ENCODE peak calls at places on chromosome 7, in ten cellular contexts. M is uterus, N is brain microvascular endothelial cell, S is HCT116, T is GM06990, I is SJSA1, L is retinal pigment epithelial cell, V is left ventricle myocardium inferior, R is Karpas-422, K is AG09309. P is an unnamed sample.

GRCh38 chr7:158694650-158695049 is 10.0 kb downstream of the NCAPG2 start:
- DNase-seq in M (no peak), N (no peak), S (no peak), T (no peak), I (no peak), L (no peak), V (no peak), R (no peak), K (no peak), P (no peak)

GRCh38 chr7:104627516-104627915 is 299.1 kb downstream of the LHFPL3 start:
- DNase-seq in M (no peak), N (peak), S (no peak), T (no peak), I (no peak), L (no peak), V (no peak), R (peak), K (no peak), P (no peak)

GRCh38 chr7:23476286-23477169 is 6.2 kb upstream of the IGF2BP3 start:
- DNase-seq in M (no peak), N (no peak), S (no peak), T (no peak), I (no peak), L (no peak), V (no peak), R (no peak), K (no peak), P (no peak)

GRCh38 chr7:80088705-80089104 is 45.9 kb upstream of the GNAI1 start:
- DNase-seq in M (no peak), N (no peak), S (no peak), T (no peak), I (no peak), L (peak), V (no peak), R (no peak), K (no peak), P (no peak)

GRCh38 chr7:80264769-80265168 is 130.1 kb downstream of the GNAI1 start:
- DNase-seq in M (no peak), N (no peak), S (no peak), T (no peak), I (no peak), L (no peak), V (no peak), R (no peak), K (no peak), P (no peak)

GRCh38 chr7:88215295-88215694 is 4.5 kb downstream of the SRI start:
- DNase-seq in M (no peak), N (no peak), S (no peak), T (no peak), I (no peak), L (no peak), V (no peak), R (no peak), K (no peak), P (no peak)

GRCh38 chr7:23277359-23277989 is 21.7 kb upstream of the MALSU1 start:
- DNase-seq in M (no peak), N (peak), S (peak), T (peak), I (no peak), L (peak), V (no peak), R (peak), K (no peak), P (no peak)

GRCh38 chr7:96287168-96287567 is 34.7 kb downstream of the SLC25A13 start:
- DNase-seq in M (no peak), N (no peak), S (no peak), T (no peak), I (no peak), L (no peak), V (no peak), R (peak), K (no peak), P (no peak)

GRCh38 chr7:88217675-88218427 is 2.0 kb downstream of the SRI start:
- DNase-seq in M (no peak), N (no peak), S (no peak), T (peak), I (no peak), L (no peak), V (no peak), R (peak), K (no peak), P (no peak)

GRCh38 chr7:40303996-40304395 is 169.2 kb downstream of the SUGCT start:
- DNase-seq in M (no peak), N (no peak), S (no peak), T (no peak), I (no peak), L (no peak), V (no peak), R (no peak), K (no peak), P (no peak)

GRCh38 chr7:92489634-92490033 is 11.9 kb upstream of the ERVW-1 start:
- DNase-seq in M (no peak), N (peak), S (no peak), T (no peak), I (no peak), L (no peak), V (no peak), R (no peak), K (no peak), P (no peak)

DNA sequence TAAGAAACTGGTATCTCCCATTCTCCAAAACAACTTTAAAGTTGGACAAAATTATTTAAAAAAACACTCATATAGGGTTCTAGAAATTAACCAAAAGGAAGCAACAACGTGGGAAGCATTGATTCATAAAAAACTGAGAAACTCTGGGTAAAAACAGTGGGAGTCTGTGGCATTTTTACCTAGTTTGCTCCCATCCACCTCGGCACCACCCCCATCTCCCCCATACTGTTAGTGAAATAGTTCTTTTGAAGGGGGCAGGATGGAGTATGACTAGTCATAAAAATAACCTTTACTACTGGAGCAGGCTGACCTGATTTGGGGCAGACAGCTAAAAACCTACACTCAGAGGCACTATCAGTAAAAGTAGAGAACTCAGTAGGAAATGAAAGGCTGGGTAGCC is 123.2 kb downstream of the AVL9 start:
- DNase-seq in M (no peak), N (no peak), S (no peak), T (no peak), I (no peak), L (no peak), V (no peak), R (no peak), K (no peak), P (no peak)
- H3K4me3 ChIP-seq in M (no peak), N (no peak), S (no peak), T (no peak), I (no peak), L (no peak), V (no peak), R (no peak), K (no peak), P (no peak)

GRCh38 chr7:141074997-141075396 is 1.1 kb downstream of the TMEM178B start:
- DNase-seq in M (no peak), N (no peak), S (no peak), T (no peak), I (no peak), L (no peak), V (no peak), R (no peak), K (no peak), P (no peak)
- H3K4me3 ChIP-seq in M (no peak), N (no peak), S (no peak), T (no peak), I (no peak), L (peak), V (peak), R (no peak), K (no peak), P (no peak)

DNA sequence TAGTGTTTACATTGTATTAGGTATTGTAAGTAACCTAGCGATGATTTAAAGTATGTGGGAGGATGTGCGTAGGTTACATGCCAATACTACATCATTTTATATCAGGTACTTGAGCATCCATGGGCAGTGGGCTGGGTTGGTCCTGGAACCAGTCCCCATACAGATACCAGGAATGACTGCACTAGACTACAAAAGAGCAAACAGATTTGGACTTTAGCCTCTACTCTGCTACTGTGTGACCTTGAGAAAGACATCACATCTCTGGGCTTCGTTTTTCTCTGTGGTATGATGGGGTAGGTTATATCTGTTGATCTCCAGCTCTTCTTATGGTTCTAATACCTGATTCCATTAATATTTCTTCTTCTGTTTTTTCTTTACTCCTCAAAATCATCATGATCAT is 412.5 kb upstream of the LRGUK start:
- DNase-seq in M (no peak), N (no peak), S (no peak), T (no peak), I (no peak), L (no peak), V (no peak), R (no peak), K (no peak), P (no peak)
- H3K4me3 ChIP-seq in M (no peak), N (no peak), S (no peak), T (no peak), I (no peak), L (no peak), V (no peak), R (no peak), K (no peak), P (no peak)

GRCh38 chr7:65731129-65731528 is 141.7 kb upstream of the VKORC1L1 start:
- DNase-seq in M (no peak), N (no peak), S (no peak), T (no peak), I (no peak), L (no peak), V (no peak), R (no peak), K (no peak), P (no peak)

GRCh38 chr7:65731562-65732035 is 141.3 kb upstream of the VKORC1L1 start:
- DNase-seq in M (no peak), N (peak), S (no peak), T (no peak), I (no peak), L (no peak), V (peak), R (no peak), K (no peak), P (no peak)
- H3K4me3 ChIP-seq in M (no peak), N (peak), S (no peak), T (no peak), I (no peak), L (peak), V (peak), R (no peak), K (no peak), P (peak)

DNA sequence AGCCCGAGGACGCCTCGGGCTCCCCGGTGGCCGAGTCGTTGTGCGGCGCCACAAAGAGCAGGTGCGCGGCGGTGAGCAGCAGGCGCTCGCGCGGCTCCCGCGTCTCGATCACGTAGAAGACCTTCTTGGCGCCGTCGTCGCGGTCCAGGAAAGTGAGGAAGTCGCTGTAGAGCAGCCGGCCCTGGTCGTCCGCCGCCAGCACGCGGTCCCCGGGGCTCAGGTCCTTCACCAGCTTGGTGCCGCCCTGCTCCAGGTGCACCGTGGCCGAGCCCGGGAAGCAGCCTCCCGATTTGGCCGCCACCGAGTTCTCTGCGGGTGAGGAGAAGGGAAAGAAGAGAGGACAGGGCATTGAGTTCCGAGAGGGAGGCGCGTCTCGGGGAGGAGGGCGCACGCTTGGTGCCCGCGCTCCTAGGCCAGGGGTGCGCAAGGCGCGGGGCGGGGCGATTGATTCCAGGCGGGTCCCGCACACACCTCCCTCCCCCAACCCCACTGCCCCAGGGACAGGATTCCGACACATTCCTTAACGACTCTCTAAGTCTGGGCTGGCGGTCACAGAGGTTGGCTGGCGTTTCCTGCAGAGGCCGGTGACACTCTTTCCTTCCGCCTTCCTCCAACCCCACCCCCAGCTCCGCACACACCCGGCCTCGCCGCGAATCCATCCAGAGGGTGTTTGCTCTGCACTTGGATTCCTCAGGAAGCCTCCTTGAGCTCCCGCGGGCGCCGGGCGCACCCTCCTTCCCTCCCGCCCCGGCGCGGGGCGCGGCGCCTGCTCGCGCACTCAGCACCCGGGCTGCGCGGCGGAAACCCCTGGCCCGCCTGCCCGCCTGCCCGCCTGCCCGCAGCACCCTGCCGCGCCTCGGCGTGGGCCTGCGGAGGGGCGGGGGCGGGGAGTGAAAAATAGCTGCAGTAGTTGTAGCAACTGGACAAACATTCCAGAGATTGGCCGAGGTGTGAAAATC is 8.6 kb downstream of the SHH start:
- DNase-seq in M (no peak), N (no peak), S (no peak), T (no peak), I (no peak), L (no peak), V (no peak), R (no peak), K (no peak), P (no peak)
- H3K4me3 ChIP-seq in M (no peak), N (peak), S (peak), T (peak), I (no peak), L (peak), V (peak), R (no peak), K (peak), P (peak)

GRCh38 chr7:116271980-116272886 is 61.9 kb downstream of the TES start:
- DNase-seq in M (peak), N (peak), S (peak), T (no peak), I (peak), L (peak), V (no peak), R (no peak), K (peak), P (peak)
- H3K4me3 ChIP-seq in M (no peak), N (peak), S (no peak), T (no peak), I (no peak), L (no peak), V (no peak), R (no peak), K (no peak), P (peak)

DNA sequence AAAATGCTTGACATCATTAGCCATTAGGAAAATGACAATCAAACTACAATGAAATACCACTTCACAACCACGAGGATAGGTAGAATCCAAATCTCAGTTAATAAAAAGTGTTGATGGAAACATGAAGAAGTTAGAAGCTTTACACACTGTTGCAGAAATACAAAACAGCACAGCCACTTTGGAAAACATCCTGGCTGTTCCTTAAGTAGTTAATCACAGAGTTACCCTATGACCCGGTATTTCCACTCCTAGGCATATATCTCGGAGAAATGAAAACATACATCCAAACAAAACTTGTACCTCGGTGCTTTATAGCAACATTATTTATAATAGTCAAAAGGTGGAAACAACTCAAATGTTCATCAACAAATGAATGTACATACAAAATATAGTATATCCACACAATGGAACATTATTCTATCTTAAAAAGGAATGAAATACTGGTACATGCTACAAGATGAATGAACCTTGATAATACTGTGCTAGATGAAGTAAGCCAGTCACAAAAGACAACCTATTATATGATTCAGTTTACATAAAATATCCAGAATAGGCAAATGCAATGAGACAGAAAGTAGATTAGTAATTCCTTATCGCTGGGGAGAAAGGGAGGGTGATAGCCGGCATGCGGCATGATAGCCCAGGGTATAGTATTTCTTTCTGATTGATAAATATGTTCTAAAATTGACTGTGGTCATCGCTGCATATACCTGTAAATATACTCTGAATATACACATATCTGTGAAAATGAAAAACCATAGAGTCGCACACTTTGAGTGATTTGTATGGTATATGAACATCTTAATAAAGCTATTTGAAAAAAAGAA is 1.9 kb downstream of the VWDE start:
- DNase-seq in M (no peak), N (no peak), S (no peak), T (no peak), I (no peak), L (no peak), V (no peak), R (no peak), K (no peak), P (no peak)
- H3K4me3 ChIP-seq in M (no peak), N (no peak), S (no peak), T (no peak), I (no peak), L (no peak), V (no peak), R (no peak), K (no peak), P (no peak)

DNA sequence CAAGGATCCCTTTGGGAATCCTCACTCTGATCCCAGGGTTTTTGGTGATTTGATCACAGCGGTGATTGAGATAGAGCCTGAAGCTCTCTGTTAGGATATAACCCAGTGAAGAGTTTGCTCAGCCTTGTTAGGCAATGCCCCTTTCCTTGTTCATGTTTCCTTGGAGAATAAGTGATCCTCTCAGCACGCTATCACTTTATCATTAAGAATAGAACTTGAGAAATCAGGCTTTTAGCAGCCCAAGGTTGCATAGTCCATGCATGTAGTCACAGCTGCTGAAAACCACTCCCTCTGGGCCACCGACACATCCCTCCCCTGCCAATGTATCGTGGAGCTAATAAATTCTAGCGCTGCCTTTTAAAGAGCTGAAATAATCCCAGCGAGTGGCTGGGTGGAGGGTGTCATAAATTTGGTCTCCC is 250.1 kb downstream of the TRIL start:
- DNase-seq in M (peak), N (no peak), S (no peak), T (no peak), I (no peak), L (no peak), V (no peak), R (no peak), K (peak), P (peak)
- H3K4me3 ChIP-seq in M (no peak), N (no peak), S (no peak), T (no peak), I (no peak), L (peak), V (peak), R (no peak), K (peak), P (peak)

GRCh38 chr7:137848095-137848494 is 1.3 kb upstream of the DGKI start:
- DNase-seq in M (no peak), N (no peak), S (no peak), T (no peak), I (no peak), L (no peak), V (no peak), R (no peak), K (no peak), P (no peak)

GRCh38 chr7:137844690-137845425 is 1.9 kb downstream of the DGKI start:
- DNase-seq in M (no peak), N (no peak), S (no peak), T (no peak), I (no peak), L (no peak), V (no peak), R (no peak), K (no peak), P (no peak)

GRCh38 chr7:137847418-137848050 is 760 bp upstream of the DGKI start:
- DNase-seq in M (no peak), N (no peak), S (no peak), T (no peak), I (no peak), L (no peak), V (no peak), R (no peak), K (no peak), P (no peak)

GRCh38 chr7:137850586-137850985 is 3.8 kb upstream of the DGKI start:
- DNase-seq in M (no peak), N (peak), S (no peak), T (no peak), I (no peak), L (no peak), V (no peak), R (no peak), K (no peak), P (no peak)

GRCh38 chr7:137846588-137847417 is at the start of gene DGKI:
- DNase-seq in M (no peak), N (no peak), S (no peak), T (peak), I (no peak), L (no peak), V (no peak), R (no peak), K (no peak), P (no peak)
- H3K4me3 ChIP-seq in M (peak), N (peak), S (no peak), T (peak), I (peak), L (peak), V (peak), R (no peak), K (peak), P (peak)